ENCODE peak calls at places on chromosome 13, in six cellular contexts. Y is activated naive CD4-positive, alpha-beta T cell; K is osteoblast; A is stimulated activated CD8-positive, alpha-beta memory T cell treated with anti-CD3 and anti-CD28 coated beads, Interleukin-15, amount 100 ng/mL, for 1 hour; N is activated CD4-positive, alpha-beta T cell treated with anti-CD3 and anti-CD28 coated beads, Interleukin-2, amount 50 U/mL, for 24 hours; C is PC-3. E is an unnamed sample.

GRCh38 chr13:65461590-65461989 is 1768.5 kb downstream of the PCDH9 start:
- DNase-seq in Y (no peak), K (no peak), A (no peak), N (no peak), C (no peak), E (no peak)

GRCh38 chr13:35818577-35819165 is 312.5 kb downstream of the DCLK1 start:
- DNase-seq in Y (no peak), K (peak), A (no peak), N (no peak), C (peak), E (no peak)

GRCh38 chr13:94569615-94570014 is 26.3 kb downstream of the TGDS start:
- DNase-seq in Y (no peak), K (no peak), A (no peak), N (no peak), C (no peak), E (no peak)

GRCh38 chr13:103663996-103664395 is 597.8 kb upstream of the SLC10A2 start:
- DNase-seq in Y (no peak), K (no peak), A (no peak), N (no peak), C (peak), E (no peak)

GRCh38 chr13:44188257-44188656 is 185.4 kb upstream of the SERP2 start:
- DNase-seq in Y (no peak), K (peak), A (no peak), N (no peak), C (peak), E (no peak)

GRCh38 chr13:27258637-27259377 is 7.4 kb downstream of the RPL21 start:
- DNase-seq in Y (no peak), K (no peak), A (no peak), N (no peak), C (no peak), E (no peak)

GRCh38 chr13:99442273-99442895 is 58.9 kb upstream of the TM9SF2 start:
- DNase-seq in Y (no peak), K (no peak), A (no peak), N (peak), C (peak), E (peak)

GRCh38 chr13:44237276-44237767 is 136.3 kb upstream of the SERP2 start:
- DNase-seq in Y (no peak), K (peak), A (no peak), N (no peak), C (peak), E (no peak)

GRCh38 chr13:28655566-28655965 is 3.4 kb upstream of the POMP start:
- DNase-seq in Y (no peak), K (no peak), A (no peak), N (no peak), C (no peak), E (no peak)

GRCh38 chr13:73521291-73521626 is 462.5 kb downstream of the KLF5 start:
- DNase-seq in Y (no peak), K (no peak), A (no peak), N (peak), C (no peak), E (no peak)

GRCh38 chr13:48602296-48603040 is 51.3 kb upstream of the CYSLTR2 start:
- DNase-seq in Y (no peak), K (no peak), A (no peak), N (no peak), C (no peak), E (peak)

GRCh38 chr13:89925107-89925506 is 1422.4 kb upstream of the MIR17HG start:
- DNase-seq in Y (no peak), K (no peak), A (no peak), N (no peak), C (peak), E (peak)

GRCh38 chr13:31105020-31105800 is 56.5 kb downstream of the HSPH1 start:
- DNase-seq in Y (no peak), K (no peak), A (no peak), N (no peak), C (no peak), E (no peak)

GRCh38 chr13:110636053-110636475 is 20.7 kb downstream of the NAXD start:
- DNase-seq in Y (no peak), K (peak), A (no peak), N (no peak), C (no peak), E (no peak)

GRCh38 chr13:30334663-30335386 is 27.5 kb upstream of the KATNAL1 start:
- DNase-seq in Y (no peak), K (no peak), A (no peak), N (no peak), C (peak), E (peak)

GRCh38 chr13:28805193-28805819 is 14.8 kb upstream of the MTUS2 start:
- DNase-seq in Y (no peak), K (no peak), A (no peak), N (no peak), C (peak), E (peak)

GRCh38 chr13:54775501-54776191 is 1747.0 kb downstream of the OLFM4 start:
- DNase-seq in Y (no peak), K (no peak), A (no peak), N (no peak), C (no peak), E (no peak)

GRCh38 chr13:59531571-59532091 is 632.1 kb downstream of the DIAPH3 start:
- DNase-seq in Y (peak), K (no peak), A (no peak), N (no peak), C (peak), E (peak)

GRCh38 chr13:41494202-41494601 is 36.9 kb downstream of the RGCC start:
- DNase-seq in Y (no peak), K (no peak), A (no peak), N (no peak), C (no peak), E (no peak)

GRCh38 chr13:40605573-40605972 is 60.9 kb downstream of the FOXO1 start:
- DNase-seq in Y (no peak), K (no peak), A (no peak), N (no peak), C (no peak), E (no peak)

GRCh38 chr13:102729560-102730275 is 34.9 kb upstream of the METTL21C start:
- DNase-seq in Y (no peak), K (peak), A (no peak), N (no peak), C (peak), E (no peak)

GRCh38 chr13:45595968-45596367 is 19.6 kb downstream of the ERICH6B start:
- DNase-seq in Y (no peak), K (no peak), A (no peak), N (no peak), C (no peak), E (no peak)

GRCh38 chr13:31797154-31797775 is 57.9 kb downstream of the RXFP2 start:
- DNase-seq in Y (no peak), K (peak), A (no peak), N (no peak), C (peak), E (peak)

GRCh38 chr13:80177327-80177726 is 163.6 kb downstream of the SPRY2 start:
- DNase-seq in Y (no peak), K (no peak), A (no peak), N (no peak), C (peak), E (peak)

GRCh38 chr13:40613192-40613818 is 53.1 kb downstream of the FOXO1 start:
- DNase-seq in Y (peak), K (no peak), A (peak), N (peak), C (no peak), E (no peak)

GRCh38 chr13:64925284-64925683 is 2304.9 kb downstream of the PCDH9 start:
- DNase-seq in Y (no peak), K (no peak), A (no peak), N (no peak), C (peak), E (peak)

GRCh38 chr13:114264886-114265611 is 16.4 kb upstream of the UPF3A start:
- DNase-seq in Y (no peak), K (peak), A (no peak), N (no peak), C (no peak), E (no peak)

GRCh38 chr13:37023871-37024270 is 23.3 kb downstream of the EXOSC8 start:
- DNase-seq in Y (no peak), K (no peak), A (no peak), N (no peak), C (peak), E (no peak)

GRCh38 chr13:72864142-72865035 is 82.5 kb downstream of the PIBF1 start:
- DNase-seq in Y (no peak), K (peak), A (no peak), N (no peak), C (peak), E (no peak)

E was measured in ELF-1.